ENCODE peak calls at places on chromosomes 16 and 17, in ten cellular contexts. R is CD4-positive, alpha-beta memory T cell; T is skeletal muscle cell; L is AG08396; P is lung microvascular endothelial cell; N is T-cell; F is globus pallidus; O is GM03348; I is NCI-H510A treated with DMSO at 0.1 percent for 48 hours; M is aorta. H is an unnamed sample.

GRCh38 chr16:84088695-84089395 is 27.9 kb downstream of the MBTPS1 start:
- DNase-seq in R (peak), T (no peak), L (no peak), P (no peak), N (peak), F (no peak), O (no peak), I (no peak), M (no peak), H (no peak)

GRCh38 chr17:57468932-57469775 is 212.8 kb downstream of the MSI2 start:
- DNase-seq in R (no peak), T (no peak), L (no peak), P (no peak), N (no peak), F (no peak), O (no peak), I (peak), M (no peak), H (no peak)

GRCh38 chr17:44926841-44927525 is 11.7 kb upstream of the GFAP start:
- DNase-seq in R (no peak), T (no peak), L (no peak), P (no peak), N (no peak), F (no peak), O (no peak), I (no peak), M (no peak), H (no peak)

GRCh38 chr16:81397879-81398516 is 46.6 kb upstream of the CMIP start:
- DNase-seq in R (no peak), T (no peak), L (no peak), P (no peak), N (no peak), F (no peak), O (no peak), I (no peak), M (no peak), H (no peak)

GRCh38 chr17:39139137-39139516 is 12.3 kb downstream of the PLXDC1 start:
- DNase-seq in R (no peak), T (no peak), L (peak), P (no peak), N (no peak), F (no peak), O (peak), I (no peak), M (no peak), H (no peak)

GRCh38 chr16:30902070-30902972 is 5.9 kb downstream of the CTF1 start:
- DNase-seq in R (peak), T (no peak), L (peak), P (peak), N (peak), F (peak), O (peak), I (peak), M (peak), H (no peak)

GRCh38 chr17:20896153-20896649 is 146.6 kb downstream of the USP22 start:
- DNase-seq in R (no peak), T (no peak), L (no peak), P (peak), N (peak), F (peak), O (peak), I (no peak), M (peak), H (no peak)

GRCh38 chr16:2710711-2711231 is 9.3 kb downstream of the PRSS27 start:
- DNase-seq in R (no peak), T (no peak), L (no peak), P (no peak), N (no peak), F (no peak), O (no peak), I (no peak), M (no peak), H (no peak)

GRCh38 chr17:49555495-49556018 is 20.1 kb upstream of the NXPH3 start:
- DNase-seq in R (no peak), T (no peak), L (no peak), P (no peak), N (no peak), F (no peak), O (no peak), I (no peak), M (peak), H (no peak)